ENCODE peak calls at places on chromosome 14, in four cellular contexts. K is iris pigment epithelial cell, I is EL, A is KBM-7. E is an unnamed sample.

GRCh38 chr14:105092912-105093425 is 27.7 kb upstream of the GPR132 start:
- DNase-seq in I (peak), A (peak), K (peak), E (no peak)

GRCh38 chr14:32028599-32028998 is 48.5 kb upstream of the ARHGAP5 start:
- DNase-seq in A (peak), I (no peak), K (peak), E (peak)

GRCh38 chr14:92373336-92373735 is 50.4 kb downstream of the SLC24A4 start:
- DNase-seq in K (no peak), I (peak), A (no peak), E (no peak)

GRCh38 chr14:25006961-25007795 is 42.8 kb downstream of the STXBP6 start:
- DNase-seq in A (no peak), K (peak), I (peak), E (no peak)

GRCh38 chr14:61750708-61751474 is 11.3 kb upstream of the SNAPC1 start:
- DNase-seq in A (peak), K (peak), I (peak), E (peak)

GRCh38 chr14:74558655-74559054 is 53.4 kb downstream of the LTBP2 start:
- DNase-seq in I (no peak), K (peak), A (no peak), E (no peak)

GRCh38 chr14:22786685-22787084 is 20.2 kb downstream of the OXA1L start:
- DNase-seq in K (no peak), A (no peak), I (no peak), E (no peak)

GRCh38 chr14:63642229-63642611 is 549 bp upstream of the WDR89 start:
- DNase-seq in I (peak), A (peak), K (peak), E (peak)